ENCODE peak calls at places on chromosomes 7 and 10, in ten cellular contexts. Y is coronary artery, T is upper lobe of right lung, C is lung, M is brain microvascular endothelial cell, S is psoas muscle, O is kidney, H is IMR-90, Z is AG10803, B is AG09309. R is an unnamed sample.

GRCh38 chr7:50528266-50529092 is 36.7 kb downstream of the DDC start:
- DNase-seq in M (no peak), S (no peak), C (peak), O (no peak), H (no peak), B (no peak), Y (no peak), T (no peak), Z (no peak), R (no peak)

GRCh38 chr10:32239770-32240169 is 107.2 kb downstream of the EPC1 start:
- DNase-seq in Z (peak), M (peak), H (peak), Y (no peak), T (no peak), C (no peak), O (no peak), B (peak), S (no peak), R (peak)

GRCh38 chr10:24811906-24812305 is 88.2 kb upstream of the ARHGAP21 start:
- DNase-seq in M (no peak), O (no peak), Z (no peak), Y (no peak), C (no peak), T (no peak), H (no peak), S (no peak), B (no peak), R (no peak)

GRCh38 chr7:144629011-144629410 is 206.8 kb downstream of the TPK1 start:
- DNase-seq in T (no peak), Y (no peak), B (no peak), Z (no peak), H (no peak), M (no peak), C (no peak), O (no peak), S (no peak), R (no peak)

GRCh38 chr10:79400567-79401004 is 44.8 kb downstream of the ZCCHC24 start:
- DNase-seq in H (no peak), Z (no peak), Y (no peak), O (peak), B (no peak), T (peak), C (no peak), S (peak), M (no peak), R (no peak)

GRCh38 chr7:51366930-51367613 is 50.5 kb upstream of the COBL start:
- DNase-seq in T (no peak), S (no peak), M (peak), C (peak), Y (no peak), H (peak), Z (peak), O (no peak), B (peak), R (peak)

GRCh38 chr7:32206987-32207386 is 136.8 kb upstream of the PDE1C start:
- DNase-seq in C (no peak), B (no peak), O (no peak), H (peak), Y (peak), M (peak), Z (peak), S (no peak), T (no peak), R (no peak)

GRCh38 chr10:12568391-12568790 is 219.0 kb downstream of the CAMK1D start:
- DNase-seq in T (no peak), B (no peak), O (no peak), H (no peak), C (no peak), Y (no peak), S (no peak), Z (no peak), M (no peak), R (no peak)

GRCh38 chr10:125146791-125147604 is 13.4 kb downstream of the CTBP2 start:
- DNase-seq in M (peak), Z (peak), S (no peak), B (no peak), C (no peak), T (no peak), O (no peak), Y (peak), H (peak), R (peak)

GRCh38 chr10:87775766-87776165 is 42.3 kb downstream of the ATAD1 start:
- DNase-seq in C (no peak), B (no peak), M (no peak), H (peak), S (no peak), O (no peak), T (no peak), Y (no peak), Z (peak), R (peak)

GRCh38 chr10:35819736-35820135 is 177.6 kb upstream of the FZD8 start:
- DNase-seq in C (no peak), Y (no peak), B (no peak), O (no peak), M (no peak), T (no peak), S (no peak), H (no peak), Z (no peak), R (no peak)

GRCh38 chr10:48805848-48806247 is 121.2 kb downstream of the WDFY4 start:
- DNase-seq in S (peak), B (no peak), C (no peak), Z (no peak), M (no peak), H (no peak), O (no peak), T (no peak), Y (no peak), R (no peak)

GRCh38 chr7:80686576-80686975 is 48.1 kb downstream of the CD36 start:
- DNase-seq in T (no peak), Y (no peak), H (peak), S (no peak), O (no peak), Z (peak), C (no peak), M (no peak), B (peak), R (no peak)

GRCh38 chr7:103074519-103075336 is at the start of the genes ARMC10 and FBXL13:
- DNase-seq in H (peak), S (peak), M (peak), B (peak), Z (peak), T (peak), O (peak), C (peak), Y (peak), R (peak)

GRCh38 chr10:119306514-119306951 is 99.2 kb downstream of the GRK5 start:
- DNase-seq in H (no peak), T (no peak), S (peak), Y (no peak), O (no peak), Z (no peak), M (no peak), B (no peak), C (no peak), R (no peak)

GRCh38 chr7:36851382-36851781 is 127.1 kb upstream of the AOAH start:
- DNase-seq in H (no peak), Z (no peak), B (no peak), Y (no peak), S (no peak), C (no peak), T (no peak), O (no peak), M (no peak), R (no peak)

GRCh38 chr7:44964384-44964830 is 14.4 kb downstream of the MYO1G start:
- DNase-seq in T (no peak), B (no peak), H (peak), C (no peak), Y (no peak), S (no peak), M (no peak), Z (no peak), O (no peak), R (no peak)

GRCh38 chr10:58275908-58276307 is 6.9 kb downstream of the CISD1 start:
- DNase-seq in B (no peak), T (no peak), O (no peak), C (no peak), H (peak), M (peak), Y (no peak), S (no peak), Z (peak), R (peak)

GRCh38 chr10:51770719-51771118 is 71.3 kb upstream of the CSTF2T start:
- DNase-seq in Z (peak), H (peak), B (peak), M (no peak), S (no peak), T (no peak), C (no peak), O (no peak), Y (no peak), R (no peak)

GRCh38 chr10:101710793-101711192 is 15.8 kb upstream of the FBXW4 start:
- DNase-seq in H (no peak), S (no peak), M (no peak), T (no peak), O (no peak), Z (no peak), B (no peak), C (no peak), Y (no peak), R (no peak)

GRCh38 chr7:44307905-44308740 is 17.3 kb downstream of the CAMK2B start:
- DNase-seq in B (no peak), Y (peak), H (no peak), T (peak), S (peak), Z (no peak), C (peak), O (no peak), M (no peak), R (no peak)

GRCh38 chr7:157653827-157654207 is 317.0 kb downstream of the DNAJB6 start:
- DNase-seq in Z (no peak), S (no peak), T (no peak), M (no peak), C (no peak), B (no peak), H (no peak), O (no peak), Y (no peak), R (no peak)

GRCh38 chr7:45238806-45239205 is 81.2 kb downstream of the RAMP3 start:
- DNase-seq in H (no peak), B (no peak), O (no peak), S (no peak), Y (no peak), Z (no peak), C (no peak), T (no peak), M (no peak), R (no peak)

GRCh38 chr10:11810313-11810766 is 12.8 kb upstream of the PROSER2 start:
- DNase-seq in Y (no peak), H (peak), O (no peak), Z (peak), S (no peak), M (peak), T (no peak), B (no peak), C (no peak), R (no peak)

GRCh38 chr7:20241491-20242261 is 24.5 kb upstream of the MACC1 start:
- DNase-seq in C (no peak), Z (peak), Y (no peak), O (no peak), M (peak), B (peak), H (peak), S (no peak), T (no peak), R (peak)

GRCh38 chr7:32104766-32105165 is 34.6 kb upstream of the PDE1C start:
- DNase-seq in B (no peak), Y (no peak), S (no peak), O (no peak), T (no peak), C (no peak), Z (no peak), M (no peak), H (no peak), R (no peak)

GRCh38 chr7:17773289-17773626 is 167.0 kb downstream of the SNX13 start:
- DNase-seq in M (peak), O (no peak), C (no peak), Y (no peak), S (no peak), Z (peak), B (peak), H (peak), T (no peak), R (peak)

GRCh38 chr7:17772581-17773288 is 167.6 kb downstream of the SNX13 start:
- DNase-seq in B (no peak), T (no peak), Z (no peak), O (no peak), C (no peak), H (no peak), S (no peak), M (no peak), Y (no peak), R (no peak)

GRCh38 chr7:17769918-17770317 is 170.4 kb downstream of the SNX13 start:
- DNase-seq in T (no peak), M (peak), Y (no peak), O (no peak), H (peak), S (peak), C (peak), B (peak), Z (peak), R (peak)

GRCh38 chr7:17770710-17771375 is 169.5 kb downstream of the SNX13 start:
- DNase-seq in B (no peak), O (no peak), M (no peak), S (no peak), Z (no peak), T (no peak), Y (no peak), C (no peak), H (no peak), R (no peak)

GRCh38 chr7:17771901-17772408 is 168.3 kb downstream of the SNX13 start:
- DNase-seq in S (no peak), O (no peak), H (no peak), C (no peak), T (no peak), Z (no peak), B (no peak), Y (no peak), M (no peak), R (no peak)
- TF ChIP-seq CTCF in S (no peak), O (no peak), H (no peak), C (no peak), T (no peak), Z (no peak), B (no peak), Y (no peak), M (no peak), R (no peak)

GRCh38 chr7:1440620-1441019 is 18.6 kb downstream of the MICALL2 start:
- DNase-seq in C (no peak), T (no peak), B (no peak), Z (no peak), Y (no peak), H (no peak), S (no peak), M (no peak), O (no peak), R (no peak)

GRCh38 chr7:1444214-1444924 is 14.9 kb downstream of the MICALL2 start:
- DNase-seq in O (no peak), B (no peak), H (no peak), S (no peak), C (no peak), Z (no peak), T (no peak), Y (no peak), M (no peak), R (no peak)

GRCh38 chr7:1442355-1443124 is 16.7 kb downstream of the MICALL2 start:
- DNase-seq in T (no peak), Y (no peak), B (no peak), C (no peak), Z (no peak), M (no peak), O (no peak), H (no peak), S (no peak), R (no peak)

GRCh38 chr7:1439373-1440363 is 19.6 kb downstream of the MICALL2 start:
- DNase-seq in H (no peak), M (no peak), O (no peak), B (no peak), Y (no peak), C (no peak), T (no peak), Z (no peak), S (no peak), R (no peak)

DNA sequence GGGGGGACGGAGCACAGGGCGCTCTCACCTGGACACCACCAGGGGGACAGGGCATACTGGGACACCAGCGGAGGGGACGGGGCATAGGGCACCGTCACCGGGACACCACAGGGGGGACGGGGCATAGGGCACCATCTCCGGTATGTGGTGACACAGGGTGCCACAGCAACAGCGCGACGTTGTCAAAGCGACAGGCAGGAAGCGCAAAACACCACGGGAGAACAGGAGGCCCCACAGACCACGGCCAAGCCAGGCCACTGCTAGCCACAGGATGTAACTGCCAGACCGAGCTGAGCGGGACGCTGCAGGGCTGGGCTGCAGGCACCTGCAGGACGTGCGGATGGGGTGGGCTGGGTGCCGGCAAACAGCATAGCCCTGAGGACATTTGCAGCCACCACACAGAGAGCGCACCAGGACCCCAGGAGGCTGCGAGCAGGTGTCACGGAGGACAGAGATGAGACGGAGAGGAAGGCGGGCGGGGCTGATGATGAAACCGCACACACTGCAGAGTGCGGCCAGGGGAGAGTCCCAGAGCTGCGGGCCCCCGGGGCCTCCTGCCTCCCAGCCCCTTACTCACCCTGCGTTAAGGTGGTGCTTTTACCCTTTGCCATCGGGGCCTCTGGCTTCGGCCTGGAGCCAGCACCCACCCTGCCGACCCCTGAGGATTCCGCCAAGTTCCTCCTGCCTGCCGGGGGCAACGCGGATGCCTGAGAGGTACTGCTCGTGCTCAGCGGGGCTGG is 17.5 kb downstream of the MICALL2 start:
- DNase-seq in S (no peak), C (no peak), H (no peak), T (no peak), Y (no peak), O (no peak), B (no peak), M (no peak), Z (no peak), R (no peak)
- TF ChIP-seq CTCF in S (no peak), C (no peak), H (no peak), T (no peak), Y (no peak), O (no peak), B (no peak), M (no peak), Z (no peak), R (peak)

GRCh38 chr10:47062801-47063200 is 151.6 kb downstream of the PTPN20 start:
- DNase-seq in S (no peak), Y (peak), M (no peak), O (no peak), C (no peak), T (no peak), Z (peak), B (no peak), H (peak), R (no peak)
- TF ChIP-seq CTCF in S (no peak), Y (no peak), M (peak), O (no peak), C (no peak), T (peak), Z (peak), B (peak), H (peak), R (peak)

DNA sequence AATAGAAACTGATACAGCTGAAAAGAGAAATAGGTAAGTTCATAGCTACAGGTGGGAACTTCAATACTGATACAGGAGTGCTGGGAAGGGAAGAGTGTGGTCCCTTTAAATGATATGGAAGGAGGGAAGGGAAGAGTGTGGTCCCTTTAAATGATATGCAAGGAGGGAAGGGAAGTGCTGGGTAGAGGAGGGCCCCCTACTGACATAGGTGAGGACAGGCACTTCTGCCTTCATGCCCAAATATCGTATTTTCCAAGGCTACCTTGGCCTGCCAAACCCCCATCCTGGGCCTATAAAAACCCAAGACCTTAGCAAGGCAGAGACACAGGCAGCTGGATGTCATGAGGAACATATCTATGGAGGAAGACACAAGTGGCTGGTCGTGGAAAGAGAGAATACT is 92.3 kb downstream of the MAGI2 start:
- DNase-seq in Y (no peak), C (no peak), B (no peak), S (no peak), Z (no peak), O (no peak), H (no peak), M (no peak), T (no peak), R (no peak)
- TF ChIP-seq CTCF in Y (no peak), C (no peak), B (no peak), S (no peak), Z (no peak), O (no peak), H (no peak), M (peak), T (no peak), R (peak)

GRCh38 chr7:116786791-116787443 is 75.5 kb upstream of the CAPZA2 start:
- DNase-seq in Y (no peak), C (no peak), B (no peak), H (peak), M (peak), Z (no peak), S (no peak), T (no peak), O (no peak), R (peak)
- TF ChIP-seq CTCF in Y (no peak), C (peak), B (peak), H (peak), M (peak), Z (peak), S (peak), T (peak), O (peak), R (peak)

GRCh38 chr7:100456561-100456957 is 7.5 kb downstream of the SPACDR start:
- DNase-seq in S (no peak), O (no peak), T (no peak), B (no peak), Y (no peak), M (no peak), C (no peak), H (no peak), Z (no peak), R (no peak)
- TF ChIP-seq CTCF in S (no peak), O (no peak), T (no peak), B (no peak), Y (no peak), M (peak), C (no peak), H (peak), Z (no peak), R (peak)